ENCODE peak calls at places on chromosomes 3 and 15, in four cellular contexts. X is breast epithelium, C is Peyer's patch, V is Panc1. M is an unnamed sample.

GRCh38 chr3:194487289-194488006 is 646 bp upstream of the ATP13A3 start:
- DNase-seq in V (no peak), C (peak; percentile 53), X (no peak), M (peak; percentile 85)

GRCh38 chr3:152113413-152113812 is 155.3 kb upstream of the MBNL1 start:
- DNase-seq in V (no peak), X (no peak), C (no peak), M (no peak)

GRCh38 chr3:146189519-146190173 is 28.7 kb upstream of the PLOD2 start:
- DNase-seq in V (peak; percentile 55), X (no peak), C (no peak), M (no peak)

GRCh38 chr3:197478746-197479668 is 76.8 kb downstream of the BDH1 start:
- DNase-seq in V (no peak), C (no peak), X (peak; percentile 50), M (no peak)

GRCh38 chr3:47617061-47618010 is 38.7 kb upstream of the CSPG5 start:
- DNase-seq in X (no peak), V (no peak), C (no peak), M (no peak)

GRCh38 chr15:36970522-36970921 is 129.8 kb downstream of the MEIS2 start:
- DNase-seq in C (no peak), X (no peak), V (no peak), M (no peak)

GRCh38 chr15:47945869-47946666 is 174.7 kb upstream of the SLC24A5 start:
- DNase-seq in X (no peak), C (no peak), V (no peak), M (no peak)

GRCh38 chr3:17742837-17743659 is 617 bp upstream of the TBC1D5 start:
- DNase-seq in C (no peak), X (no peak), V (peak; percentile 84), M (no peak)

GRCh38 chr3:87503901-87504498 is 227.6 kb upstream of the POU1F1 start:
- DNase-seq in X (no peak), C (no peak), V (peak; percentile 41), M (no peak)

GRCh38 chr3:140128217-140129137 is 193.5 kb downstream of the CLSTN2 start:
- DNase-seq in V (peak; percentile 30), C (no peak), X (no peak), M (no peak)

GRCh38 chr3:186084264-186084663 is 24.6 kb downstream of the ETV5 start:
- DNase-seq in V (no peak), X (no peak), C (no peak), M (no peak)

GRCh38 chr15:26177816-26178215 is 314.7 kb upstream of the ATP10A start:
- DNase-seq in C (no peak), V (no peak), X (no peak), M (no peak)

GRCh38 chr3:64150527-64151238 is 74.6 kb downstream of the PRICKLE2 start:
- DNase-seq in C (no peak), X (peak; percentile 58), V (no peak), M (peak; percentile 72)

GRCh38 chr3:187799942-187800637 is 54.8 kb upstream of the BCL6 start:
- DNase-seq in V (no peak), X (no peak), C (no peak), M (no peak)

DNA sequence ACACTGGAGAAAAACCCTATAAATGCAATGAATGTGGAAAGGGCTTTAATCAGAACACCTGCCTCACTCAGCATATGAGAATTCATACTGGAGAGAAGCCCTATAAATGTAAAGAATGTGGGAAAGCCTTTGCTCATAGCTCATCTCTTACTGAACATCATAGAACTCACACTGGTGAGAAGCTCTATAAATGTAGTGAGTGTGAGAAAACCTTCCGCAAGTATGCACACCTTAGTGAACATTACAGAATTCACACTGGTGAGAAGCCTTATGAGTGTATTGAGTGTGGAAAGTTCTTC is 7.4 kb upstream of the ZNF501 start:
- DNase-seq in X (no peak), V (no peak), C (no peak), M (no peak)
- H3K9me3 ChIP-seq in X (peaks cover 95% of the 10 kb centered on the region), V (peaks cover 44% of the 10 kb centered on the region), C (no peaks in the 10 kb centered on the region), M (peaks cover 26% of the 10 kb centered on the region)

DNA sequence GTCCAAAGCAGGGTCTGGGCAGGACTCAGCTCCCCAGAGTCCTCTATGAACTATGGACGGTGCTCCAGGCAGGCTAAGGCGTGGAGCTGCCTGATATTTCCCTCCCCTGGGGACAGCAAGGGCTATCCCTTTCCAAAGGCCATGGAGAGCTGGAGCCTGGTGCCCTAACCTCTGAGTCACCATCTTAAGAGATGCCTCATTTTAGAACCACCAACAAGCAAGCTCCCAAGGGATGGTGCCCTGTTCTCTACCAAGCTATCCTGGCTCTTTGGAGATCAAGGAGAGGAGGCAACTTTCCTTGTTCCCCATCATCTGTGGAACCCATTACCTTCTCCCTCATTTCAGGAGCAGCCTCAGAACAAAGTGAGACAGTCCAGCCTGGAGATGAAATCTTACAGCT is 15.7 kb downstream of the STARD5 start:
- DNase-seq in C (no peak), V (no peak), X (no peak), M (peak; percentile 33)
- H3K4me1 ChIP-seq in C (peaks cover 12% of the 10 kb centered on the region), V (peaks cover 7% of the 10 kb centered on the region), X (peaks cover 11% of the 10 kb centered on the region), M (peaks cover 11% of the 10 kb centered on the region)

GRCh38 chr3:184514151-184514490 is 47.5 kb upstream of the EPHB3 start:
- DNase-seq in C (no peak), V (no peak), X (no peak), M (no peak)
- H3K27ac ChIP-seq in C (no peak overlapping the region), V (no peak overlapping the region), X (no peak overlapping the region), M (no peak overlapping the region)

GRCh38 chr15:25171856-25172687 is 217.3 kb downstream of the SNRPN start:
- DNase-seq in V (no peak), C (peak; percentile 8), X (no peak), M (peak; percentile 28)
- H3K9me3 ChIP-seq in V (no peaks in the 10 kb centered on the region), C (no peaks in the 10 kb centered on the region), X (peaks cover 73% of the 10 kb centered on the region), M (peaks cover 2% of the 10 kb centered on the region)

DNA sequence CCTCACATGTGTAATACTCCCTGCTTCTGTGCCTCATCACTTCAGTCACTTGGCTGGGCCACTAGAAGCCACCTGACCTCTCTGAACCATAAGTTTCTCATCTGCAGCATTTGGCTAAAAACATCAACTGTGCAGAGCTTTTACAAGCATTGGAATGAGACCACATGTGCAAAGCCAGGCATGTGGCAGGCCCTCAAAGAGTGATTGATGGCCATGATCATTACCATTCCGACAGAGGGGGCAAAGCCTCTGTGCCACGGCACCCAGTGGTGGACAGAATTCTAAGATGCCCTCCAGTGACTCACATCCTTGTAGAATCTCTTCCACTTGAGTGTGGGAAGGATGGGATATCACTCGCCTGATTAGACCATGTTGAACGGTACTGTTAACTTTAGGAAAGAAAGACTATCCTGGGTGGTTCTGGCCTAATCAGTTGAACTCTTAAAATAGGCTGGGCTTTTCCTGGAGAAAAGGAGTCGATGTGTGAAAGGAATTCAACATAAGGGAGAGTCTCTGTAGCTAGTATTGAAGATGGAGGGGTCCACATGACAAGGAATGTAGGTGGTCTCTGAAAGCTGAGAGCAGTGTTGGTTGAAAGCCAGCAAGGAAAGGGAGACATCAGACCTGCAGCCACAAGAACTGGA is 13.5 kb downstream of the CDCP1 start:
- DNase-seq in V (no peak), C (no peak), X (no peak), M (no peak)
- H3K4me1 ChIP-seq in V (no peaks in the 10 kb centered on the region), C (no peaks in the 10 kb centered on the region), X (no peaks in the 10 kb centered on the region), M (no peaks in the 10 kb centered on the region)

GRCh38 chr15:92970656-92971055 is 70.5 kb downstream of the CHD2 start:
- DNase-seq in X (no peak), V (no peak), C (no peak), M (no peak)

GRCh38 chr15:92971081-92971480 is 71.0 kb downstream of the CHD2 start:
- DNase-seq in V (no peak), X (no peak), C (no peak), M (no peak)

GRCh38 chr15:92963794-92964193 is 63.7 kb downstream of the CHD2 start:
- DNase-seq in X (no peak), V (no peak), C (no peak), M (no peak)

GRCh38 chr15:92974183-92974915 is 74.2 kb downstream of the CHD2 start:
- DNase-seq in C (no peak), V (no peak), X (no peak), M (no peak)

GRCh38 chr15:92968926-92969664 is 69.0 kb downstream of the CHD2 start:
- DNase-seq in V (no peak), X (no peak), C (no peak), M (no peak)
- H3K27ac ChIP-seq in V (no peak overlapping the region), X (peak overlapping the region; percentile 29), C (no peak overlapping the region), M (peak overlapping the region; percentile 34)

DNA sequence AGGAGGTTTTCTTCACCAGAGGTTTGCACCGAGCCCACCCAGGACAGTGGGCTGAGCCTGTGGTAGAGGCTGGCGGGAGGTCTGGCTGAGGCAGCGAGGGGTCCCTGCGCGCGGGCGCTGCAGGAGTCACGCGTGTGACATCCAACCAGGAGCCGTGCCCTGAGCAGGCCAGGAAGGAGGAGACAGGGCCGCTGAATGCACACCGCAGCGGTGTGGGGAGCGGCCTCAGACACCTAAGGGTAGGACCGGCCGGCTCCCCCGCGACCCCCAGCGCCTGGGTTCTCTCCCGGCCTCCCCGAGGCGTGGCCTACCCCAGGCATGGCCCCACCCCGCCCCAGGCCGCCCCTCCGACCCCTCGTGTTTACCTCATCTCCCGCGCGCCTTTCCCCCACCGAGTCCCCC is 412 bp downstream of the SLC41A3 start:
- DNase-seq in C (peak; percentile 44), X (peak; percentile 40), V (no peak), M (peak; percentile 56)
- H3K9me3 ChIP-seq in C (no peaks in the 10 kb centered on the region), X (no peaks in the 10 kb centered on the region), V (peaks cover 21% of the 10 kb centered on the region), M (no peaks in the 10 kb centered on the region)

DNA sequence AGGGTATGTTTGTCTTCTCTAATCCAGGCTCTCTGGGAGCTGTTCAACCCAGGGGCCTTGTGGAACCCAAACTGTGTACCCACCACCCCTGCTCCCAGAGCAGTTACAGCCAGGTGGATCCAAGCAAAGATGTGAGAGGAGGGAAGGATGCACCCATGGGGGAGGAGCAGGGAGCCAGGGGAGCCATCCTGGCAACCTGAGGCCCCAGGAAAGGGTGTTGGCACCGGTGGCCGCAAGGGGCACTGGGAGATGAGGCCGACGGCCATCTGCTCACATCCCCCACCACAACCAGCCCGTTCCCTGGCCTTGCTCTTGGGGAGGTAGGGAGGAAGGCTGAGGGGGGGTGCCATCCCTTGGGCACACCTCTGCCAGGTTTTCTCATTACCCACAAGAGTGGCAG is 43.2 kb downstream of the CMTM6 start:
- DNase-seq in V (no peak), X (no peak), C (no peak), M (no peak)
- H3K4me1 ChIP-seq in V (peaks cover 8% of the 10 kb centered on the region), X (no peaks in the 10 kb centered on the region), C (peaks cover 44% of the 10 kb centered on the region), M (peaks cover 2% of the 10 kb centered on the region)

GRCh38 chr15:58639992-58640391 is 109.5 kb downstream of the ADAM10 start:
- DNase-seq in V (no peak), X (no peak), C (no peak), M (no peak)

GRCh38 chr15:58639002-58639756 is 110.3 kb downstream of the ADAM10 start:
- DNase-seq in X (no peak), C (no peak), V (no peak), M (no peak)

GRCh38 chr15:58643996-58644395 is 105.5 kb downstream of the ADAM10 start:
- DNase-seq in X (no peak), V (no peak), C (no peak), M (no peak)

GRCh38 chr15:58641660-58642059 is 107.8 kb downstream of the ADAM10 start:
- DNase-seq in C (no peak), X (no peak), V (no peak), M (no peak)
- H3K27ac ChIP-seq in C (no peak overlapping the region), X (no peak overlapping the region), V (no peak overlapping the region), M (no peak overlapping the region)

GRCh38 chr15:95044780-95045417 is 813.5 kb downstream of the MCTP2 start:
- DNase-seq in X (no peak), C (no peak), V (no peak), M (no peak)
- H3K9me3 ChIP-seq in X (peaks cover 8% of the 10 kb centered on the region), C (no peaks in the 10 kb centered on the region), V (peaks cover 6% of the 10 kb centered on the region), M (peaks cover 2% of the 10 kb centered on the region)